ENCODE peak calls at places on chromosomes 12 and 14, in nine cellular contexts. W, X, M, I, N, R, P, U and E are unnamed samples.
A peak's percentile ranks its signal among the peaks of the same experiment; 100 is the strongest.

GRCh38 chr14:100856056-100856950 is 30.4 kb downstream of the MEG3 start:
- DNase-seq in W (peak; percentile 21), X (no peak), M (no peak), I (no peak), N (no peak), R (no peak), P (no peak), U (peak; percentile 55), E (no peak)

GRCh38 chr12:129696952-129697351 is 206.9 kb downstream of the TMEM132D start:
- DNase-seq in W (no peak), X (no peak), M (no peak), I (no peak), N (no peak), R (no peak), P (no peak), U (no peak), E (no peak)

GRCh38 chr12:60684988-60685655 is 1089.3 kb downstream of the SLC16A7 start:
- DNase-seq in W (no peak), X (no peak), M (no peak), I (peak; percentile 36), N (peak; percentile 49), R (no peak), P (no peak), U (no peak), E (no peak)

GRCh38 chr12:55997535-55997859 is 421 bp downstream of the SUOX start:
- DNase-seq in W (no peak), X (no peak), M (no peak), I (no peak), N (no peak), R (no peak), P (no peak), U (no peak), E (no peak)

GRCh38 chr14:102192840-102193502 is 53.3 kb downstream of the WDR20 start:
- DNase-seq in W (peak; percentile 51), X (no peak), M (no peak), I (peak; percentile 40), N (no peak), R (no peak), P (peak; percentile 54), U (no peak), E (no peak)

GRCh38 chr12:41286426-41286825 is 98.3 kb downstream of the PDZRN4 start:
- DNase-seq in W (no peak), X (no peak), M (no peak), I (no peak), N (no peak), R (no peak), P (no peak), U (no peak), E (no peak)

GRCh38 chr14:71721791-71722190 is 210.4 kb upstream of the RGS6 start:
- DNase-seq in W (no peak), X (no peak), M (no peak), I (no peak), N (no peak), R (no peak), P (no peak), U (no peak), E (no peak)

GRCh38 chr12:121214171-121214777 is 4.3 kb downstream of the P2RX4 start:
- DNase-seq in W (no peak), X (peak; percentile 50), M (no peak), I (peak; percentile 79), N (no peak), R (peak; percentile 46), P (no peak), U (no peak), E (no peak)

GRCh38 chr12:33988888-33989287 is 33.4 kb upstream of the ALG10 start:
- DNase-seq in W (no peak), X (no peak), M (no peak), I (no peak), N (peak; percentile 25), R (no peak), P (no peak), U (no peak), E (no peak)

GRCh38 chr12:30088259-30088995 is 304.7 kb upstream of the TMTC1 start:
- DNase-seq in W (no peak), X (no peak), M (no peak), I (no peak), N (no peak), R (no peak), P (no peak), U (no peak), E (no peak)

GRCh38 chr12:90065301-90065801 is 356.7 kb upstream of the ATP2B1 start:
- DNase-seq in W (no peak), X (no peak), M (no peak), I (peak; percentile 22), N (no peak), R (no peak), P (no peak), U (no peak), E (no peak)

GRCh38 chr14:44829021-44829420 is 132.7 kb downstream of the KLHL28 start:
- DNase-seq in W (no peak), X (no peak), M (no peak), I (no peak), N (no peak), R (no peak), P (no peak), U (no peak), E (no peak)

GRCh38 chr12:124761876-124762275 is 101.8 kb downstream of the SCARB1 start:
- DNase-seq in W (no peak), X (no peak), M (no peak), I (no peak), N (no peak), R (no peak), P (no peak), U (no peak), E (no peak)

GRCh38 chr12:76470028-76470939 is 89.3 kb downstream of the OSBPL8 start:
- DNase-seq in W (no peak), X (peak; percentile 41), M (no peak), I (peak; percentile 88), N (peak; percentile 59), R (peak; percentile 29), P (no peak), U (no peak), E (no peak)

GRCh38 chr12:65818454-65819382 is 5.6 kb upstream of the HMGA2 start:
- DNase-seq in W (no peak), X (no peak), M (no peak), I (peak; percentile 66), N (peak; percentile 29), R (no peak), P (peak; percentile 53), U (no peak), E (no peak)

GRCh38 chr14:72894623-72895378 is 900 bp upstream of the DPF3 start:
- DNase-seq in W (no peak), X (no peak), M (no peak), I (peak; percentile 30), N (peak; percentile 85), R (no peak), P (peak; percentile 83), U (no peak), E (peak; percentile 14)

GRCh38 chr12:9132008-9132535 is 16.4 kb upstream of the A2M start:
- DNase-seq in W (no peak), X (no peak), M (no peak), I (no peak), N (no peak), R (no peak), P (no peak), U (no peak), E (no peak)

GRCh38 chr12:9124346-9125031 is 8.8 kb upstream of the A2M start:
- DNase-seq in W (no peak), X (no peak), M (no peak), I (no peak), N (no peak), R (no peak), P (peak; percentile 51), U (no peak), E (no peak)

GRCh38 chr12:9130244-9130643 is 14.5 kb upstream of the A2M start:
- DNase-seq in W (no peak), X (no peak), M (no peak), I (no peak), N (no peak), R (no peak), P (no peak), U (no peak), E (no peak)

GRCh38 chr12:9127484-9127883 is 11.8 kb upstream of the A2M start:
- DNase-seq in W (no peak), X (no peak), M (no peak), I (no peak), N (no peak), R (no peak), P (no peak), U (no peak), E (no peak)

GRCh38 chr12:9127936-9128663 is 12.4 kb upstream of the A2M start:
- DNase-seq in W (no peak), X (no peak), M (no peak), I (no peak), N (no peak), R (no peak), P (no peak), U (peak; percentile 72), E (no peak)
- H3K27me3 ChIP-seq in W (no peaks in the 10 kb centered on the region), X (no peaks in the 10 kb centered on the region), M (no peaks in the 10 kb centered on the region), I (no peaks in the 10 kb centered on the region), N (no peaks in the 10 kb centered on the region), R (no peaks in the 10 kb centered on the region), P (no peaks in the 10 kb centered on the region), U (no peaks in the 10 kb centered on the region), E (no peaks in the 10 kb centered on the region)

DNA sequence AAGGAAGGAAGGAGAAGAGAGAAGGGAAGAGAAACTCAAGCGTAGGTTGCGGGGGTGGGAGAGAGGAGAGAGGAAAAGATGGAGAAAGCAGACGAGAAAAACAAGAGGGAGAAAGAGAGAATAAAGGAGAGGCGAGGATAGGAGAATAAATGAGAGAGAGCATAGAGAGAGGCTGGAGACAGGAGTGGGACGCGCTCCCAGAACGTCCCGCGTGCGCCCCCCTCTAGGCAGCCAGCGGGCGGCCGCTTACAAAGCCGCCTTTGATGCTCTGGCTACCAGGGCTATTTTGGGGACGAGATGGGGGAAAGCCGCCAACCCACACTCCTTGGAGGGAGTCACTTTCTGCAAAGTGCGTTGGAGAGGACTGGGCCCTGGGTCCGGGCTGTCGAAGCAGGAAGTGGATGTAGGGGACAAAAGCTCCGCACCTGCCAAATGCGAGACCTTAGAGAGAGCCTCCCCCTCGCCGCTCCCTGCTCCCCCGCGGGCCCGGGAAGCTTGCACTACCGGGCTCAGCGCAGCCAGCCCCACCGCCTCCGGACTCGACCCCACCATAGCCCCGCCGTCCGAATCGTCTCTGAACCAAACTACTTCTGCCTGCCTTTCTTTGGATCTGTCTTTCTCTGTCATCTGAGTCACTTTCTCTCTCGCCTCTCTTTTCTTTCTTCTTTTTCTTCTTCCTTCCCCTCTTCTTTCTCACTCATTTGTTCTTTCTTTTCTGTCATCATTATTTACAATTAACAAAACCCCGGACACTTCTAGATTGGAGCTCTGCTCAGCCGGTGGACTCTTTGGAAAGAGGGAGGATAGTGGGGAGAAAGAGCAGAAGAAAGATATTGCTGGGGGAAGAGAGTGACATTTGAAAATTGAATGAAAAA is 8.0 kb downstream of the ASCL1 start:
- DNase-seq in W (peak; percentile 56), X (no peak), M (no peak), I (no peak), N (no peak), R (no peak), P (peak; percentile 80), U (no peak), E (no peak)
- H3K4me3 ChIP-seq in W (peak overlapping the region; percentile 55), X (no peak overlapping the region), M (no peak overlapping the region), I (no peak overlapping the region), N (no peak overlapping the region), R (peak overlapping the region; percentile 32), P (peak overlapping the region; percentile 61), U (no peak overlapping the region), E (no peak overlapping the region)

GRCh38 chr12:52004042-52004648 is 2.6 kb upstream of the TAMALIN start:
- DNase-seq in W (peak; percentile 79), X (no peak), M (no peak), I (peak; percentile 79), N (peak; percentile 83), R (no peak), P (peak; percentile 93), U (no peak), E (no peak)
- H3K27ac ChIP-seq in W (peak overlapping the region; percentile 28), X (no peak overlapping the region), M (no peak overlapping the region), I (no peak overlapping the region), N (no peak overlapping the region), R (no peak overlapping the region), P (no peak overlapping the region), U (no peak overlapping the region), E (no peak overlapping the region)

GRCh38 chr14:99127651-99128167 is 144.3 kb downstream of the BCL11B start:
- DNase-seq in W (no peak), X (no peak), M (no peak), I (no peak), N (peak; percentile 32), R (no peak), P (peak; percentile 38), U (no peak), E (no peak)
- H3K27me3 ChIP-seq in W (no peaks in the 10 kb centered on the region), X (no peaks in the 10 kb centered on the region), M (peaks cover 9% of the 10 kb centered on the region), I (no peaks in the 10 kb centered on the region), N (no peaks in the 10 kb centered on the region), R (no peaks in the 10 kb centered on the region), P (no peaks in the 10 kb centered on the region), U (no peaks in the 10 kb centered on the region), E (no peaks in the 10 kb centered on the region)